ENCODE peak calls at places on chromosomes 11 and 22, in four cellular contexts. One of them, this sample, is unnamed.

GRCh38 chr11:45180158-45180887 is 33.9 kb downstream of the PRDM11 start:
- DNase-seq in GM23248: peak; percentile 57
- DNase-seq in PC-3: peak; percentile 56
- DNase-seq in MM.1S: peak; percentile 57
- DNase-seq in this sample: peak; percentile 93

GRCh38 chr11:11027271-11027670 is 169.4 kb upstream of the ZBED5 start:
- DNase-seq in MM.1S: no peak
- DNase-seq in PC-3: peak; percentile 82
- DNase-seq in GM23248: peak; percentile 94
- DNase-seq in this sample: no peak

GRCh38 chr11:107859459-107860239 is 1.1 kb upstream of the SLC35F2 start:
- DNase-seq in GM23248: peak; percentile 58
- DNase-seq in PC-3: peak; percentile 84
- DNase-seq in MM.1S: peak; percentile 80
- DNase-seq in this sample: peak; percentile 30

GRCh38 chr22:41021655-41022454 is 70.5 kb upstream of the EP300 start:
- DNase-seq in MM.1S: peak; percentile 69
- DNase-seq in GM23248: peak; percentile 81
- DNase-seq in PC-3: peak; percentile 61
- DNase-seq in this sample: peak; percentile 87

GRCh38 chr22:46465348-46465725 is 72.1 kb downstream of the CELSR1 start:
- DNase-seq in PC-3: no peak
- DNase-seq in MM.1S: no peak
- DNase-seq in GM23248: no peak
- DNase-seq in this sample: no peak

GRCh38 chr22:30754971-30755759 is 60.5 kb downstream of the OSBP2 start:
- DNase-seq in GM23248: peak; percentile 91
- DNase-seq in MM.1S: peak; percentile 70
- DNase-seq in PC-3: peak; percentile 79
- DNase-seq in this sample: peak; percentile 81

GRCh38 chr22:30265851-30266444 is 703 bp downstream of the OSM start:
- DNase-seq in MM.1S: no peak
- DNase-seq in GM23248: peak; percentile 46
- DNase-seq in PC-3: no peak
- DNase-seq in this sample: no peak

GRCh38 chr11:119284344-119285157 is 32.4 kb downstream of the MCAM start:
- DNase-seq in MM.1S: peak; percentile 72
- DNase-seq in GM23248: peak; percentile 54
- DNase-seq in PC-3: peak; percentile 73
- DNase-seq in this sample: peak; percentile 28

GRCh38 chr22:49657275-49657973 is 170.2 kb downstream of the BRD1 start:
- DNase-seq in GM23248: no peak
- DNase-seq in MM.1S: peak; percentile 87
- DNase-seq in PC-3: no peak
- DNase-seq in this sample: no peak

GRCh38 chr11:120210651-120211521 is at the start of gene OAF:
- DNase-seq in MM.1S: peak; percentile 94
- DNase-seq in GM23248: peak; percentile 90
- DNase-seq in PC-3: peak; percentile 89
- DNase-seq in this sample: peak; percentile 87

GRCh38 chr11:79083346-79083745 is 357.5 kb downstream of the TENM4 start:
- DNase-seq in MM.1S: no peak
- DNase-seq in PC-3: no peak
- DNase-seq in GM23248: no peak
- DNase-seq in this sample: no peak

GRCh38 chr11:76807206-76807875 is 24.2 kb downstream of the TSKU start:
- DNase-seq in GM23248: peak; percentile 90
- DNase-seq in MM.1S: peak; percentile 70
- DNase-seq in PC-3: peak; percentile 88
- DNase-seq in this sample: peak; percentile 94

GRCh38 chr11:130403301-130403804 is 25.1 kb downstream of the ADAMTS8 start:
- DNase-seq in MM.1S: no peak
- DNase-seq in GM23248: peak; percentile 97
- DNase-seq in PC-3: peak; percentile 87
- DNase-seq in this sample: peak; percentile 66

GRCh38 chr22:19291580-19292261 is at the start of gene CLTCL1:
- DNase-seq in PC-3: peak; percentile 48
- DNase-seq in GM23248: peak; percentile 88
- DNase-seq in MM.1S: peak; percentile 68
- DNase-seq in this sample: peak; percentile 94

GRCh38 chr22:41697126-41697775 is 2.1 kb upstream of the MEI1 start:
- DNase-seq in PC-3: peak; percentile 83
- DNase-seq in GM23248: peak; percentile 87
- DNase-seq in MM.1S: peak; percentile 84
- DNase-seq in this sample: peak; percentile 95

GRCh38 chr11:116472661-116473060 is 300.1 kb downstream of the BUD13 start:
- DNase-seq in PC-3: no peak
- DNase-seq in GM23248: no peak
- DNase-seq in MM.1S: no peak
- DNase-seq in this sample: peak; percentile 69

GRCh38 chr11:69396051-69396947 is 85.2 kb upstream of the LINC01488 start:
- DNase-seq in PC-3: no peak
- DNase-seq in MM.1S: no peak
- DNase-seq in GM23248: no peak
- DNase-seq in this sample: no peak

GRCh38 chr11:134098566-134099184 is 29.8 kb downstream of the JAM3 start:
- DNase-seq in MM.1S: no peak
- DNase-seq in PC-3: peak; percentile 53
- DNase-seq in GM23248: no peak
- DNase-seq in this sample: peak; percentile 41

GRCh38 chr11:74948898-74949747 is at the start of the genes SPCS2 and XRRA1:
- DNase-seq in MM.1S: peak; percentile 99
- DNase-seq in GM23248: peak; percentile 100
- DNase-seq in PC-3: peak; percentile 99
- DNase-seq in this sample: peak; percentile 99

GRCh38 chr11:68169442-68169841 is 43.7 kb downstream of the KMT5B start:
- DNase-seq in MM.1S: no peak
- DNase-seq in GM23248: no peak
- DNase-seq in PC-3: no peak
- DNase-seq in this sample: no peak

GRCh38 chr22:24060375-24060788 is 49.3 kb downstream of the CABIN1 start:
- DNase-seq in MM.1S: no peak
- DNase-seq in GM23248: peak; percentile 97
- DNase-seq in PC-3: peak; percentile 83
- DNase-seq in this sample: no peak

GRCh38 chr11:72511393-72512047 is 77.2 kb upstream of the CLPB start:
- DNase-seq in MM.1S: no peak
- DNase-seq in GM23248: peak; percentile 31
- DNase-seq in PC-3: no peak
- DNase-seq in this sample: no peak

GRCh38 chr11:33930317-33931021 is 38.6 kb upstream of the LMO2 start:
- DNase-seq in GM23248: peak; percentile 66
- DNase-seq in PC-3: no peak
- DNase-seq in MM.1S: no peak
- DNase-seq in this sample: no peak

GRCh38 chr11:2526808-2527381 is 82.1 kb downstream of the KCNQ1 start:
- DNase-seq in GM23248: peak; percentile 38
- DNase-seq in PC-3: no peak
- DNase-seq in MM.1S: peak; percentile 72
- DNase-seq in this sample: peak; percentile 39

GRCh38 chr11:79236541-79236971 is 204.3 kb downstream of the TENM4 start:
- DNase-seq in GM23248: peak; percentile 78
- DNase-seq in PC-3: no peak
- DNase-seq in MM.1S: no peak
- DNase-seq in this sample: no peak

GRCh38 chr22:36860821-36861659 is at the start of gene NCF4:
- DNase-seq in GM23248: no peak
- DNase-seq in PC-3: no peak
- DNase-seq in MM.1S: peak; percentile 63
- DNase-seq in this sample: no peak

GRCh38 chr22:49213731-49214352 is 613.8 kb downstream of the BRD1 start:
- DNase-seq in PC-3: no peak
- DNase-seq in GM23248: no peak
- DNase-seq in MM.1S: no peak
- DNase-seq in this sample: no peak

GRCh38 chr11:10233581-10233980 is 60.4 kb downstream of the SBF2 start:
- DNase-seq in MM.1S: no peak
- DNase-seq in GM23248: peak; percentile 85
- DNase-seq in PC-3: peak; percentile 57
- DNase-seq in this sample: peak; percentile 27

GRCh38 chr11:62501432-62501891 is 45.1 kb downstream of the AHNAK start:
- DNase-seq in MM.1S: no peak
- DNase-seq in GM23248: peak; percentile 61
- DNase-seq in PC-3: no peak
- DNase-seq in this sample: no peak

GRCh38 chr11:61745796-61746653 is 6.4 kb upstream of the MYRF start:
- DNase-seq in MM.1S: no peak
- DNase-seq in PC-3: no peak
- DNase-seq in GM23248: no peak
- DNase-seq in this sample: no peak

GRCh38 chr22:46676881-46677280 is 56.7 kb downstream of the GRAMD4 start:
- DNase-seq in PC-3: no peak
- DNase-seq in MM.1S: no peak
- DNase-seq in GM23248: no peak
- DNase-seq in this sample: no peak

GRCh38 chr22:46029036-46029435 is 52.1 kb upstream of the WNT7B start:
- DNase-seq in MM.1S: no peak
- DNase-seq in PC-3: no peak
- DNase-seq in GM23248: no peak
- DNase-seq in this sample: no peak

GRCh38 chr22:46028069-46028991 is 51.4 kb upstream of the WNT7B start:
- DNase-seq in GM23248: no peak
- DNase-seq in MM.1S: no peak
- DNase-seq in PC-3: no peak
- DNase-seq in this sample: no peak

GRCh38 chr11:65894034-65894591 is 3.6 kb downstream of the CCDC85B start:
- DNase-seq in PC-3: peak; percentile 37
- DNase-seq in GM23248: no peak
- DNase-seq in MM.1S: peak; percentile 25
- DNase-seq in this sample: no peak

GRCh38 chr11:5071815-5072214 is 2.4 kb downstream of the OR52E1 start:
- DNase-seq in PC-3: no peak
- DNase-seq in GM23248: no peak
- DNase-seq in MM.1S: no peak
- DNase-seq in this sample: no peak

GRCh38 chr11:130315354-130315970 is 745 bp upstream of the ZBTB44 start:
- DNase-seq in GM23248: no peak
- DNase-seq in MM.1S: peak; percentile 81
- DNase-seq in PC-3: no peak
- DNase-seq in this sample: peak; percentile 13

GRCh38 chr11:44507896-44508440 is 57.5 kb upstream of the CD82 start:
- DNase-seq in GM23248: peak; percentile 4
- DNase-seq in MM.1S: no peak
- DNase-seq in PC-3: no peak
- DNase-seq in this sample: no peak

GRCh38 chr11:80815752-80816453 is 1375.1 kb upstream of the TENM4 start:
- DNase-seq in PC-3: peak; percentile 8
- DNase-seq in MM.1S: peak; percentile 48
- DNase-seq in GM23248: no peak
- DNase-seq in this sample: no peak

DNA sequence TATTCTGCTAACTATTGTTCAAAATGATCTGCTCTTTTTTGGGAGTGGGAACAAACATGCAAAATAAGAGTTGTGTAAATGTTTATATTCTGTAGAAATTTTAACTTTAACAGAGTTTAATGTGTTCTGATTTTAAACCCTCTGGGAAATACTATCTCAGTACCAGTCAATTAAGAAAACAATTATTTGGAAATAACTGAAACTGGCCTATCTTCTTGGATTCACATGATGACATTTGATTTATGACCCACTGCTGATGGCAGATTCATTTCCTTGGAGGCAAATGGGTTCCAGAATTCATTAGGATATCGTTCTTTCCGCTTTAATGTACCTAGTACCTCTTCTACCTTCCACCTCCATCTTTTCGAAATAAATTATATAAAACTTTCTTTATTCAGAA is 5.5 kb downstream of the SIK2 start:
- DNase-seq in MM.1S: no peak
- DNase-seq in PC-3: no peak
- DNase-seq in GM23248: no peak
- DNase-seq in this sample: no peak
- H3K4me2 ChIP-seq in MM.1S: no peak overlapping the region
- H3K4me2 ChIP-seq in PC-3: no peak overlapping the region
- H3K4me2 ChIP-seq in GM23248: no peak overlapping the region
- H3K4me2 ChIP-seq in this sample: no peak overlapping the region

GRCh38 chr11:64750361-64751054 is 6.6 kb upstream of the RASGRP2 start:
- DNase-seq in MM.1S: no peak
- DNase-seq in PC-3: no peak
- DNase-seq in GM23248: no peak
- DNase-seq in this sample: no peak
- H3K27ac ChIP-seq in MM.1S: no peak overlapping the region
- H3K27ac ChIP-seq in PC-3: no peak overlapping the region
- H3K27ac ChIP-seq in GM23248: no peak overlapping the region
- H3K27ac ChIP-seq in this sample: no peak overlapping the region

GRCh38 chr11:126115820-126116319 is 53.2 kb upstream of the CDON start:
- DNase-seq in GM23248: peak; percentile 94
- DNase-seq in PC-3: peak; percentile 88
- DNase-seq in MM.1S: no peak
- DNase-seq in this sample: peak; percentile 90
- TF ChIP-seq EZH2phosphoT487 in GM23248: no peak
- TF ChIP-seq EZH2phosphoT487 in PC-3: peak; percentile 79
- TF ChIP-seq EZH2phosphoT487 in MM.1S: no peak
- TF ChIP-seq EZH2phosphoT487 in this sample: no peak

GRCh38 chr11:93719310-93719709 is 22.0 kb downstream of the TAF1D start:
- DNase-seq in PC-3: no peak
- DNase-seq in GM23248: no peak
- DNase-seq in MM.1S: no peak
- DNase-seq in this sample: no peak
- H3K4me2 ChIP-seq in PC-3: no peak overlapping the region
- H3K4me2 ChIP-seq in GM23248: no peak overlapping the region
- H3K4me2 ChIP-seq in MM.1S: no peak overlapping the region
- H3K4me2 ChIP-seq in this sample: no peak overlapping the region

GRCh38 chr11:57316017-57316416 is 8.7 kb downstream of the TNKS1BP1 start:
- DNase-seq in PC-3: no peak
- DNase-seq in GM23248: no peak
- DNase-seq in MM.1S: no peak
- DNase-seq in this sample: no peak
- H3K27ac ChIP-seq in PC-3: no peak overlapping the region
- H3K27ac ChIP-seq in GM23248: no peak overlapping the region
- H3K27ac ChIP-seq in MM.1S: no peak overlapping the region
- H3K27ac ChIP-seq in this sample: peak overlapping the region; percentile 40